ENCODE peak calls at places on chromosomes 16 and 17, in seven cellular contexts. Q, L, O, D, X, T and P are unnamed samples.

GRCh38 chr17:71753070-71753469 is 367.8 kb upstream of the SOX9 start:
- DNase-seq in X (peak), T (no peak), L (no peak), Q (no peak), D (no peak), O (no peak), P (no peak)

GRCh38 chr17:7882068-7882467 is 6.5 kb upstream of the CHD3 start:
- DNase-seq in L (no peak), T (no peak), X (no peak), Q (no peak), O (no peak), D (no peak), P (no peak)

GRCh38 chr17:50275279-50275678 is 1.0 kb downstream of the TMEM92 start:
- DNase-seq in X (no peak), T (no peak), O (no peak), D (no peak), L (no peak), Q (no peak), P (no peak)

GRCh38 chr16:81707411-81708321 is 71.4 kb upstream of the PLCG2 start:
- DNase-seq in X (peak), O (no peak), Q (no peak), L (no peak), D (peak), T (no peak), P (no peak)

GRCh38 chr17:68036304-68037147 is 991 bp downstream of the KPNA2 start:
- DNase-seq in D (peak), T (no peak), L (no peak), O (peak), Q (no peak), X (no peak), P (no peak)

GRCh38 chr17:44094701-44095387 is 24.3 kb downstream of the G6PC3 start:
- DNase-seq in T (no peak), D (no peak), Q (no peak), X (no peak), O (no peak), L (no peak), P (peak)

GRCh38 chr17:32142857-32143524 is 689 bp downstream of the RHOT1 start:
- DNase-seq in Q (peak), L (peak), X (peak), T (peak), D (peak), O (peak), P (peak)

GRCh38 chr17:81164464-81165245 is 652 bp upstream of the PVALEF start:
- DNase-seq in T (no peak), X (no peak), L (peak), Q (no peak), D (no peak), O (no peak), P (no peak)

GRCh38 chr17:38476549-38476948 is 48.3 kb downstream of the ARHGAP23 start:
- DNase-seq in Q (no peak), D (peak), T (no peak), X (no peak), L (no peak), O (no peak), P (no peak)

GRCh38 chr16:83245061-83245460 is 562.7 kb upstream of the HSBP1 start:
- DNase-seq in D (peak), X (no peak), O (no peak), T (no peak), L (no peak), Q (no peak), P (no peak)

GRCh38 chr16:88700636-88701482 is 5.3 kb downstream of the RNF166 start:
- DNase-seq in X (peak), T (peak), Q (peak), L (no peak), O (no peak), D (peak), P (no peak)

GRCh38 chr16:10579965-10580918 is at the start of gene EMP2:
- DNase-seq in X (peak), D (peak), T (peak), L (peak), O (peak), Q (peak), P (peak)
- TF ChIP-seq EZH2phosphoT487 in X (no peak), D (no peak), T (no peak), L (no peak), O (no peak), Q (no peak), P (no peak)

GRCh38 chr17:48588074-48588415 is 2.0 kb downstream of the HOXB3 start:
- DNase-seq in O (no peak), X (no peak), Q (no peak), D (no peak), T (no peak), L (no peak), P (no peak)
- TF ChIP-seq EZH2 in O (no peak), X (no peak), Q (no peak), D (no peak), T (no peak), L (no peak), P (peak)

GRCh38 chr16:1193825-1194581 is 31.1 kb downstream of the TPSG1 start:
- DNase-seq in X (no peak), Q (no peak), L (no peak), O (no peak), D (no peak), T (no peak), P (no peak)
- H3K27ac ChIP-seq in X (no peak), Q (no peak), L (no peak), O (peak), D (no peak), T (no peak), P (no peak)

DNA sequence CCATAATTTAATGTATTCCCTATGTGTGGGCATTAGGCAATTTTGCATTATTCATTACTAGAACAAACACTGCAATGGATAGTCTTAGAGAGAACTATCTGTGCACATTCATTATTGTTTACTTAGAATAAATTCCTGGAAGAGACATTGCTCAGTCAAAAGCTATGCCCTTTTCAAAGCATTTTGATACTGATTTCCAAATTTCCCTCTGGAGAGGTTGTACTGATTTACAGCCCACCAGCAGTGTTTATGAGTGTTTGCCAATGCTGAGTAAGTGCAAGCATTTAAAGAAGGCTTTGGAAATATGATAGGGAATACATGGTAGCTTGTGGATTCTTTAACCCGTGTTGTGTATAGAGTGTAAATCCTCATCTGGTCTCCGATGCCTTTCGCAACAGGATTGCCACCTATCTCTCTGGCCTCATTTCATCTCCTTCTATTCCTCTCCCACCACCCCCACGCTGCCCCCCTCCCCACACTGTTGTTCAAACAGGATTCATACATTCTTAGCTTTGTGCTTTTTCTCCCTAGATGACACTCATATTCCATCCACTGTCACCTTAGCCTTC is 33.4 kb upstream of the MMD start:
- DNase-seq in D (peak), Q (no peak), L (no peak), T (peak), X (peak), O (no peak), P (no peak)
- TF ChIP-seq EZH2phosphoT487 in D (peak), Q (no peak), L (no peak), T (no peak), X (no peak), O (no peak), P (no peak)